ENCODE peak calls at places on chromosome X, in five cellular contexts. One of them, this sample, is unnamed. For H3K4me1 and H3K36me3, the result is how much of the 10 kb centered on the place peaks cover.

GRCh38 chrX:15973299-15973698 is 118.7 kb upstream of the AP1S2 start:
- DNase-seq in K562: peak
- DNase-seq in astrocyte: peak
- DNase-seq in HCT116: peak
- DNase-seq in fibroblast of lung: peak
- DNase-seq in this sample: no peak

GRCh38 chrX:17007134-17007768 is 60.8 kb downstream of the REPS2 start:
- DNase-seq in K562: peak
- DNase-seq in HCT116: no peak
- DNase-seq in fibroblast of lung: peak
- DNase-seq in astrocyte: no peak
- DNase-seq in this sample: peak

GRCh38 chrX:1093586-1094538 is 118.6 kb downstream of the CRLF2 start:
- DNase-seq in astrocyte: no peak
- DNase-seq in HCT116: no peak
- DNase-seq in K562: no peak
- DNase-seq in fibroblast of lung: no peak
- DNase-seq in this sample: no peak

GRCh38 chrX:7603387-7603786 is 239.6 kb upstream of the VCX start:
- DNase-seq in K562: no peak
- DNase-seq in astrocyte: no peak
- DNase-seq in fibroblast of lung: no peak
- DNase-seq in HCT116: no peak
- DNase-seq in this sample: no peak

GRCh38 chrX:32483534-32484136 is 727.7 kb downstream of the DMD start:
- DNase-seq in K562: no peak
- DNase-seq in fibroblast of lung: no peak
- DNase-seq in HCT116: no peak
- DNase-seq in astrocyte: no peak
- DNase-seq in this sample: peak

GRCh38 chrX:130118396-130118795 is 8.1 kb upstream of the ELF4 start:
- DNase-seq in fibroblast of lung: peak
- DNase-seq in astrocyte: peak
- DNase-seq in HCT116: no peak
- DNase-seq in K562: no peak
- DNase-seq in this sample: peak

GRCh38 chrX:151713859-151714258 is 2.0 kb upstream of the FATE1 start:
- DNase-seq in fibroblast of lung: peak
- DNase-seq in HCT116: peak
- DNase-seq in astrocyte: no peak
- DNase-seq in K562: peak
- DNase-seq in this sample: peak

GRCh38 chrX:34467437-34467836 is 189.6 kb downstream of the TMEM47 start:
- DNase-seq in HCT116: no peak
- DNase-seq in fibroblast of lung: no peak
- DNase-seq in astrocyte: no peak
- DNase-seq in K562: no peak
- DNase-seq in this sample: peak

GRCh38 chrX:45771114-45771513 is 570.4 kb upstream of the DIPK2B start:
- DNase-seq in HCT116: peak
- DNase-seq in K562: peak
- DNase-seq in fibroblast of lung: peak
- DNase-seq in astrocyte: peak
- DNase-seq in this sample: peak

GRCh38 chrX:53926030-53926429 is 118.2 kb downstream of the PHF8 start:
- DNase-seq in fibroblast of lung: no peak
- DNase-seq in K562: no peak
- DNase-seq in HCT116: no peak
- DNase-seq in astrocyte: no peak
- DNase-seq in this sample: no peak

GRCh38 chrX:80812176-80812575 is 2.5 kb upstream of the BRWD3 start:
- DNase-seq in astrocyte: peak
- DNase-seq in fibroblast of lung: peak
- DNase-seq in K562: no peak
- DNase-seq in HCT116: no peak
- DNase-seq in this sample: peak

GRCh38 chrX:150688911-150689451 is 4.2 kb upstream of the MTMR1 start:
- DNase-seq in astrocyte: peak
- DNase-seq in HCT116: peak
- DNase-seq in K562: peak
- DNase-seq in fibroblast of lung: peak
- DNase-seq in this sample: peak

GRCh38 chrX:63754141-63754859 is 30.7 kb downstream of the ARHGEF9 start:
- DNase-seq in astrocyte: peak
- DNase-seq in K562: no peak
- DNase-seq in HCT116: no peak
- DNase-seq in fibroblast of lung: peak
- DNase-seq in this sample: peak

GRCh38 chrX:67604979-67605703 is 61.3 kb downstream of the AR start:
- DNase-seq in K562: no peak
- DNase-seq in HCT116: no peak
- DNase-seq in fibroblast of lung: peak
- DNase-seq in astrocyte: peak
- DNase-seq in this sample: peak

GRCh38 chrX:1246816-1247215 is 21.8 kb upstream of the CSF2RA start:
- DNase-seq in fibroblast of lung: peak
- DNase-seq in astrocyte: no peak
- DNase-seq in K562: peak
- DNase-seq in HCT116: peak
- DNase-seq in this sample: peak

GRCh38 chrX:99033226-99033901 is 1376.7 kb downstream of the PCDH19 start:
- DNase-seq in HCT116: no peak
- DNase-seq in K562: no peak
- DNase-seq in astrocyte: no peak
- DNase-seq in fibroblast of lung: no peak
- DNase-seq in this sample: no peak

GRCh38 chrX:152428089-152428488 is 23.0 kb downstream of the GABRA3 start:
- DNase-seq in fibroblast of lung: peak
- DNase-seq in K562: no peak
- DNase-seq in HCT116: no peak
- DNase-seq in astrocyte: peak
- DNase-seq in this sample: no peak

GRCh38 chrX:53223955-53224859 is 800 bp downstream of the KDM5C start:
- DNase-seq in astrocyte: peak
- DNase-seq in fibroblast of lung: peak
- DNase-seq in HCT116: peak
- DNase-seq in K562: peak
- DNase-seq in this sample: peak

GRCh38 chrX:14029039-14029424 is 660 bp downstream of the GEMIN8 start:
- DNase-seq in HCT116: no peak
- DNase-seq in astrocyte: no peak
- DNase-seq in K562: peak
- DNase-seq in fibroblast of lung: no peak
- DNase-seq in this sample: peak

DNA sequence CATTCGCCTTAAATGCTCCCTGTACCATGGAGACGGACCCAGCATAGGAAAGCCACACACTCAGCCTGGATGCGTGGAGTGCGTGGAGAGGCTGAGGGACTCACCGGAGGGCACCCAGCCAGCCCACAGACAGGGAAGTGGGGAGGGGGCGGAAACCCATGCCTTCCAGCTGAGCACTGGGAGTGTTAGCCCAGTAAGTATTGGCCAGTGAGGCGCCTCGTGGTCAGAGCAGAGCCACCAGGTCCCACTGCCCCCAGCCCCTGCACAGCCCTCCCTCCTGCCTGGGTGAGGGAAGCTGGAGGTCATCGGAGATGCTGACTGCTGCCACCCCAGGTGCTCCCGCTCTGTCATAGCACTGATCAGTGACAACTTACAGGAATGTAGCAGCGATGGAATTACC is 15.3 kb downstream of the SUPT20HL1 start:
- DNase-seq in astrocyte: no peak
- DNase-seq in HCT116: no peak
- DNase-seq in K562: no peak
- DNase-seq in fibroblast of lung: no peak
- DNase-seq in this sample: no peak
- H3K4me1 ChIP-seq in astrocyte: under half
- H3K4me1 ChIP-seq in HCT116: under half
- H3K4me1 ChIP-seq in K562: under half
- H3K4me1 ChIP-seq in fibroblast of lung: under half
- H3K4me1 ChIP-seq in this sample: under half

GRCh38 chrX:68994135-68994882 is 165.5 kb downstream of the EFNB1 start:
- DNase-seq in HCT116: no peak
- DNase-seq in astrocyte: no peak
- DNase-seq in fibroblast of lung: no peak
- DNase-seq in K562: no peak
- DNase-seq in this sample: no peak

GRCh38 chrX:68994883-68995255 is 166.0 kb downstream of the EFNB1 start:
- DNase-seq in K562: no peak
- DNase-seq in HCT116: no peak
- DNase-seq in astrocyte: no peak
- DNase-seq in fibroblast of lung: no peak
- DNase-seq in this sample: no peak

GRCh38 chrX:68995386-68995779 is 166.6 kb downstream of the EFNB1 start:
- DNase-seq in astrocyte: no peak
- DNase-seq in fibroblast of lung: no peak
- DNase-seq in HCT116: no peak
- DNase-seq in K562: no peak
- DNase-seq in this sample: no peak

GRCh38 chrX:68997461-68997860 is 167.8 kb downstream of the PJA1 start:
- DNase-seq in astrocyte: no peak
- DNase-seq in HCT116: no peak
- DNase-seq in K562: no peak
- DNase-seq in fibroblast of lung: no peak
- DNase-seq in this sample: no peak

DNA sequence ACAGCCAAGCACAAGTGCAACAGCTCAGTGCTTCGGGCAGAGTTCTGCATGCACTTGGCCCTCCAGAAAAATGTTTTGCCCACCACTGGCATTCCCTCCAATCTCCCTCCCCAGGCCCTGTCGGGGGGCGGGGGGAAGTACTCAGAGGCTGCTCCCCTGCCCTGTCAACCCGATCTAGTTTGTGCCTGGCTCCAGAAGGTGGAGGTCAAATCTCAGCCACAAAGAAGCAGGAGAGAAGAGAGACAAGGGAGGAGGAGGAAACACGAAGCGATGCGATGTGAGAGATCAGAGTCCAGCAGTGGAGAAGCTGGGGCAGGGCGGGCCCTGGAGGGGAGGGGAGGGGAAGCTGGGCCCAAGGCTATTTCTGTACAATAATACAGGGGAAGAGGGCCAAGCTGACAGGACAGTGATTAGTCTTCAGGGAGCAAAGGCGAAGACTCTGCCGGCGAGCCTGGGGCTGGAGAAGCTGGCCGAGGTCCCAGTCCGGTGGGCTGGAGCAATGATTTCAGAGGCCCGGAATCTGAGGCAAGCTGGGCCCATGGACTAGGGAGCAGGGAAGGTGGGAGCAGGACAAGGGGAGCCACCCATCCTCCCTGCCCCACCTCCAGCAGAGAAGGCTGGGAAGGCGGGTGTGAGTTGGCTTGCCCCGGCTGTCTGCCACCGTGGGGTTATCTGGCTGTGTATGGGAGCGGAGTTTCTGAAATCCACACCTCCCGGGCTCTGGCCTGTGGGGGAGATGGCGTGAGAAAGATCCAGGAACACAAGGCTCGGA is 167.1 kb downstream of the EFNB1 start:
- DNase-seq in K562: no peak
- DNase-seq in HCT116: no peak
- DNase-seq in astrocyte: peak
- DNase-seq in fibroblast of lung: peak
- DNase-seq in this sample: no peak
- H3K9ac ChIP-seq in K562: no peak
- H3K9ac ChIP-seq in HCT116: no peak
- H3K9ac ChIP-seq in astrocyte: peak
- H3K9ac ChIP-seq in fibroblast of lung: no peak
- H3K9ac ChIP-seq in this sample: peak

DNA sequence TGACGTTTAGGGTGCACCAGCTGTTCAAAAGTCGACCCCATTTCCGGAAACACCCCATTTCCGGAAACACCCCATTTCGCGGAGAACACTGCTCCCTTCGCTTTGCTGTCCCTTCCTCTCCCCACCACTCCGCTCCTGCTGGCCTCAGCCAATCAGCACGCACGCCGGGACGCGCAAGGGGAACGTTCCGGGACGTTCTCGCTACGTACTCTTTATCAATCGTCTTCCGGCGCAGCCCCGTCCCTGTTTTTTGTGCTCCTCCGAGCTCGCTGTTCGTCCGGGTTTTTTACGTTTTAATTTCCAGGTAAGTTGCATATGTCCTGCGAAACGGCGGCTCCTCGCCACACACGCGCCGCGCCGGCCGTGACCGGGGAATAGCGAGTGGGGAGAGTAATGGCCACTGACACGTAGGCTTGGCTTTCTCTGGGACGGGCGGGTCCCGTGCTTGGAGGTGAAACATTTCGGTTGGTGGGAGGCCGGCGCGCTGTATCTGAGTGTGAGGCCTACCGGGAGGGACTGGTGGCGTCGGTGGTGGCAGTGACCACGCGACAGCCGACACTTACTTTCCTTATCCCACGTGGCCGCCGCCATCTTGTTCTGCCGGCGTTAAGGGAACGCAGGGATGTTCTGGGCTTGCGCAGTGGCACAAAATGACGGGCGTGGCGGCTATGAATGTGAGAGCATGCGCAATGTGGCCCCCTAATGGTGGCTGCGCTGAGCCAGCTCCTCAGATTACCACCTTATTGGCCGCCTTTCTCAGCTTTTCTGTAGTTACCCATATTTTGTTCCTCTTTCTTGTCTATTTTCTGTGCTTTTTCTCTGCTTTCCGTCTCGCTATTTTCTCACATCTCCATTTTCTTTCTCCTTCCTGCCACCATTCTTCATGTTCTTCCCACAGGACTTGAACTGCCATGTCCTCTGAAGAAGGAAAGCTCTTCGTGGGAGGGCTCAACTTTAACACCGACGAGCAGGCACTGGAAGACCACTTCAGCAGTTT is at the start of gene RBM3:
- DNase-seq in astrocyte: peak
- DNase-seq in fibroblast of lung: peak
- DNase-seq in HCT116: peak
- DNase-seq in K562: peak
- DNase-seq in this sample: peak
- H3K36me3 ChIP-seq in astrocyte: under half
- H3K36me3 ChIP-seq in fibroblast of lung: under half
- H3K36me3 ChIP-seq in HCT116: under half
- H3K36me3 ChIP-seq in K562: under half
- H3K36me3 ChIP-seq in this sample: under half

GRCh38 chrX:103399744-103400143 is 23.4 kb downstream of the BEX3 start:
- DNase-seq in HCT116: no peak
- DNase-seq in fibroblast of lung: no peak
- DNase-seq in K562: no peak
- DNase-seq in astrocyte: no peak
- DNase-seq in this sample: peak

GRCh38 chrX:103398321-103398937 is 22.1 kb downstream of the BEX3 start:
- DNase-seq in HCT116: peak
- DNase-seq in astrocyte: peak
- DNase-seq in fibroblast of lung: peak
- DNase-seq in K562: peak
- DNase-seq in this sample: peak

GRCh38 chrX:103396660-103397059 is 20.3 kb downstream of the BEX3 start:
- DNase-seq in HCT116: no peak
- DNase-seq in astrocyte: no peak
- DNase-seq in fibroblast of lung: no peak
- DNase-seq in K562: no peak
- DNase-seq in this sample: no peak

GRCh38 chrX:103396186-103396585 is 19.8 kb downstream of the BEX3 start:
- DNase-seq in K562: no peak
- DNase-seq in fibroblast of lung: peak
- DNase-seq in HCT116: no peak
- DNase-seq in astrocyte: peak
- DNase-seq in this sample: peak

GRCh38 chrX:103397707-103398106 is 21.4 kb downstream of the BEX3 start:
- DNase-seq in astrocyte: no peak
- DNase-seq in fibroblast of lung: no peak
- DNase-seq in K562: no peak
- DNase-seq in HCT116: no peak
- DNase-seq in this sample: no peak
- H3K4me1 ChIP-seq in astrocyte: under half
- H3K4me1 ChIP-seq in fibroblast of lung: under half
- H3K4me1 ChIP-seq in K562: under half
- H3K4me1 ChIP-seq in HCT116: under half
- H3K4me1 ChIP-seq in this sample: under half